ENCODE peak calls at places on chromosome 15, in six cellular contexts. L is brain microvascular endothelial cell; S is Caco-2; Y is CD8-positive, alpha-beta T cell; B is HFF-Myc; Q is HAP-1. E is an unnamed sample.

GRCh38 chr15:75554717-75555116 is 24.4 kb downstream of the PTPN9 start:
- DNase-seq in B (no peak), L (peak), S (no peak), Q (no peak), Y (no peak), E (peak)

GRCh38 chr15:74730619-74731316 is 5.4 kb upstream of the CYP1A1 start:
- DNase-seq in Q (no peak), S (peak), Y (no peak), B (no peak), L (no peak), E (no peak)

GRCh38 chr15:72231847-72232461 is 964 bp upstream of the PKM start:
- DNase-seq in L (peak), S (no peak), B (no peak), Y (peak), Q (peak), E (peak)

GRCh38 chr15:65971741-65971995 is 102.4 kb downstream of the RAB11A start:
- DNase-seq in Q (no peak), B (no peak), S (no peak), L (no peak), Y (no peak), E (no peak)

GRCh38 chr15:84402856-84403608 is 167.5 kb downstream of the GOLGA6L4 start:
- DNase-seq in L (no peak), S (no peak), Q (peak), B (no peak), Y (no peak), E (no peak)

GRCh38 chr15:95734422-95735316 is 595.8 kb upstream of the NR2F2 start:
- DNase-seq in L (peak), S (no peak), Q (no peak), B (no peak), Y (no peak), E (no peak)

GRCh38 chr15:89070197-89071124 is 17.8 kb upstream of the ABHD2 start:
- DNase-seq in S (no peak), Q (no peak), B (no peak), L (no peak), Y (no peak), E (no peak)

GRCh38 chr15:89416339-89417183 is 79.8 kb downstream of the RHCG start:
- DNase-seq in S (peak), Q (peak), L (peak), B (peak), Y (peak), E (peak)

GRCh38 chr15:39192376-39192775 is 388.5 kb upstream of the THBS1 start:
- DNase-seq in S (no peak), L (no peak), Y (no peak), Q (no peak), B (no peak), E (no peak)

GRCh38 chr15:29097971-29098370 is 171.7 kb downstream of the NSMCE3 start:
- DNase-seq in S (no peak), Q (no peak), B (no peak), L (no peak), Y (no peak), E (no peak)

GRCh38 chr15:39243396-39243795 is 337.5 kb upstream of the THBS1 start:
- DNase-seq in S (no peak), Q (no peak), Y (no peak), B (no peak), L (no peak), E (no peak)

GRCh38 chr15:70291295-70291694 is 193.6 kb upstream of the TLE3 start:
- DNase-seq in L (no peak), Y (no peak), S (no peak), Q (no peak), B (no peak), E (no peak)

GRCh38 chr15:34318277-34319079 is 19.1 kb downstream of the SLC12A6 start:
- DNase-seq in S (peak), Y (peak), L (no peak), Q (peak), B (no peak), E (no peak)

GRCh38 chr15:62482715-62483429 is 317.8 kb upstream of the C2CD4B start:
- DNase-seq in L (peak), S (peak), Y (no peak), Q (peak), B (no peak), E (peak)

GRCh38 chr15:95134306-95135100 is 903.1 kb downstream of the MCTP2 start:
- DNase-seq in S (no peak), B (no peak), L (no peak), Y (no peak), Q (no peak), E (no peak)

GRCh38 chr15:97875025-97875512 is 85.4 kb upstream of the ARRDC4 start:
- DNase-seq in L (no peak), Y (no peak), Q (no peak), S (no peak), B (no peak), E (no peak)
- H3K4me3 ChIP-seq in L (peak), Y (no peak), Q (no peak), S (no peak), B (no peak), E (no peak)

GRCh38 chr15:36882487-36883108 is 217.8 kb downstream of the MEIS2 start:
- DNase-seq in Q (no peak), Y (no peak), S (no peak), L (no peak), B (no peak), E (no peak)
- H3K4me3 ChIP-seq in Q (no peak), Y (no peak), S (peak), L (no peak), B (peak), E (peak)

GRCh38 chr15:40562691-40563090 is 2.2 kb downstream of the CCDC32 start:
- DNase-seq in Q (no peak), Y (no peak), B (no peak), S (no peak), L (no peak), E (no peak)

GRCh38 chr15:40567111-40567510 is 2.0 kb upstream of the RPUSD2 start:
- DNase-seq in B (no peak), S (peak), Q (peak), Y (no peak), L (no peak), E (no peak)

GRCh38 chr15:40564591-40565332 is at the start of gene CCDC32:
- DNase-seq in Q (peak), Y (peak), B (peak), S (peak), L (peak), E (peak)

GRCh38 chr15:40569139-40569953 is at the start of gene RPUSD2:
- DNase-seq in L (peak), Q (peak), S (peak), Y (peak), B (peak), E (peak)

GRCh38 chr15:40565333-40566238 is 744 bp upstream of the CCDC32 start:
- DNase-seq in Q (no peak), L (no peak), Y (no peak), B (no peak), S (no peak), E (no peak)
- H3K4me3 ChIP-seq in Q (peak), L (peak), Y (peak), B (peak), S (peak), E (peak)

GRCh38 chr15:78990278-78990677 is 45.4 kb upstream of the CTSH start:
- DNase-seq in Q (no peak), S (no peak), B (no peak), Y (no peak), L (no peak), E (no peak)

GRCh38 chr15:78992416-78993256 is 47.8 kb upstream of the CTSH start:
- DNase-seq in Q (no peak), S (no peak), Y (no peak), L (no peak), B (no peak), E (peak)

GRCh38 chr15:78991879-78992278 is 47.0 kb upstream of the CTSH start:
- DNase-seq in Y (no peak), Q (no peak), S (no peak), B (no peak), L (no peak), E (peak)

GRCh38 chr15:78989701-78990248 is 44.9 kb upstream of the CTSH start:
- DNase-seq in B (no peak), L (no peak), S (no peak), Q (no peak), Y (no peak), E (peak)

GRCh38 chr15:78991476-78991875 is 46.6 kb upstream of the CTSH start:
- DNase-seq in Y (no peak), Q (no peak), L (peak), S (no peak), B (no peak), E (peak)
- H3K4me3 ChIP-seq in Y (no peak), Q (no peak), L (no peak), S (no peak), B (no peak), E (no peak)

GRCh38 chr15:31975446-31976229 is 54.7 kb upstream of the CHRNA7 start:
- DNase-seq in B (no peak), L (no peak), Y (no peak), Q (peak), S (no peak), E (no peak)
- H3K4me3 ChIP-seq in B (peak), L (peak), Y (no peak), Q (no peak), S (no peak), E (no peak)

GRCh38 chr15:42605281-42605744 is 29.9 kb downstream of the STARD9 start:
- DNase-seq in L (no peak), B (peak), S (no peak), Q (no peak), Y (no peak), E (no peak)

GRCh38 chr15:42611532-42611931 is 36.1 kb downstream of the STARD9 start:
- DNase-seq in L (no peak), Q (no peak), Y (no peak), S (no peak), B (no peak), E (no peak)

GRCh38 chr15:42608767-42609488 is 33.5 kb downstream of the STARD9 start:
- DNase-seq in L (no peak), Q (no peak), B (no peak), S (no peak), Y (no peak), E (no peak)

GRCh38 chr15:42603978-42604377 is 28.6 kb downstream of the STARD9 start:
- DNase-seq in B (no peak), S (no peak), Y (no peak), Q (no peak), L (no peak), E (no peak)

DNA sequence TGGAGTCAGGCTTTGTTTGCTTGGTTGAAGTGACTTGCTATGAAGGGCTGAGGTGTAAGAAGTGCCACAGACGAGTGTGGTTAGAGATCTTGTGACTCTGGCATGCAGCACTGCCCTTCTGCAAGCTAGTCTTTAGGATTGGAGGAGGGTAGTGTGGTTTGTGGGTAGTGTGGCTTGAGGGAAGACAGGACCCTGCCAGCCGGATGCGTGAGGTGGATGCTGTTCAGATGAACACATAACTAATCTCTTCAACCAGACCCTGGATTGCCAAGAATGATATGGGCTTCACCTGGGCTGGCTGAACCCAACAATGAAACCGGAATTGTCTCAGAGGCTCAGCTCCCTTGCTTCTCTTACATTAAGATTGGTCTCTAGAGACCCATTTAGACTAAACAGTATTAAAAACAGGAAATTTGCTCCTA is 32.7 kb downstream of the STARD9 start:
- DNase-seq in B (no peak), Y (peak), Q (no peak), S (no peak), L (peak), E (peak)
- H3K4me3 ChIP-seq in B (no peak), Y (no peak), Q (no peak), S (no peak), L (no peak), E (no peak)

DNA sequence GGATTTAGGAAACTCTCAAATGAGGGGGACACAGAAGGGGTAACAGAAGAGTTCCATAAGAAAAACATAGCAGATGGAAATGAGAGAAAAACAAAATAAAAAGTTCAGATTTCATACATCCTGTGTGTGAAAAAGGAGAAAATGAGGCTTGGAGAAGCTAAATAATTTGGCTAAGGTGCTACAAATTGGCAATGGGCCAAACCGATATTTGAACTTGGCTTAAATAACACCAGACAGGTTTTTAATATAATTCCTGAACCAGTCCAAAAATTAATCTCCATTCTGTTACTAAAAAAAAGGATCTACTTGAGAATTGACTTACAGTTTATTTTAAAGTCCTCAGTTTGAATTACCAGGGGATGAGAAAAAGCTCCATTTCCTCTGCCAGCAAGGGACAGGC is 342.9 kb upstream of the DPH6 start:
- DNase-seq in Q (no peak), L (no peak), Y (no peak), S (no peak), B (no peak), E (no peak)
- H3K4me3 ChIP-seq in Q (no peak), L (no peak), Y (no peak), S (no peak), B (no peak), E (no peak)

E was measured in osteoblast.